ENCODE peak calls at places on chromosomes 4 and X, in ten cellular contexts. V is SK-N-SH, G is IMR-90, Z is astrocyte, I is PC-3, E is OCI-LY7, T is fibroblast of lung, H is H9, N is neural progenitor cell, A is endothelial cell of umbilical vein. F is an unnamed sample.

GRCh38 chr4:81792521-81792920 is 320.8 kb upstream of the RASGEF1B start:
- DNase-seq in V (no peak), G (no peak), Z (no peak), I (no peak), E (no peak), T (no peak), H (no peak), N (no peak), A (no peak), F (no peak)

GRCh38 chr4:138553001-138553845 is 311.1 kb upstream of the SLC7A11 start:
- DNase-seq in V (no peak), G (no peak), Z (no peak), I (no peak), E (no peak), T (no peak), H (no peak), N (no peak), A (no peak), F (no peak)

GRCh38 chr4:38857354-38858096 is 908 bp upstream of the TLR6 start:
- DNase-seq in V (no peak), G (peak), Z (peak), I (peak), E (peak), T (peak), H (no peak), N (no peak), A (peak), F (peak)

GRCh38 chr4:37780444-37781133 is 45.9 kb upstream of the PGM2 start:
- DNase-seq in V (no peak), G (no peak), Z (no peak), I (no peak), E (peak), T (peak), H (no peak), N (peak), A (no peak), F (no peak)

GRCh38 chr4:79685542-79685941 is 277.5 kb upstream of the GK2 start:
- DNase-seq in V (no peak), G (no peak), Z (no peak), I (no peak), E (no peak), T (no peak), H (no peak), N (no peak), A (no peak), F (no peak)

GRCh38 chr4:6876440-6876839 is 33.2 kb upstream of the TBC1D14 start:
- DNase-seq in V (no peak), G (peak), Z (peak), I (no peak), E (no peak), T (peak), H (no peak), N (no peak), A (no peak), F (peak)

GRCh38 chr4:110108960-110109359 is 89.5 kb downstream of the ELOVL6 start:
- DNase-seq in V (no peak), G (no peak), Z (no peak), I (no peak), E (no peak), T (no peak), H (no peak), N (no peak), A (no peak), F (no peak)

GRCh38 chr4:187606581-187606980 is 389.0 kb upstream of the ZFP42 start:
- DNase-seq in V (peak), G (peak), Z (peak), I (peak), E (peak), T (peak), H (peak), N (peak), A (peak), F (peak)

GRCh38 chr4:158873795-158874359 is 105.1 kb downstream of the FNIP2 start:
- DNase-seq in V (no peak), G (peak), Z (peak), I (peak), E (no peak), T (peak), H (no peak), N (no peak), A (peak), F (peak)

GRCh38 chrX:22122510-22122909 is 90.4 kb downstream of the PHEX start:
- DNase-seq in V (no peak), G (peak), Z (peak), I (peak), E (no peak), T (peak), H (no peak), N (no peak), A (peak), F (peak)

GRCh38 chr4:40087799-40088366 is 31.2 kb downstream of the N4BP2 start:
- DNase-seq in V (no peak), G (no peak), Z (no peak), I (no peak), E (no peak), T (no peak), H (no peak), N (no peak), A (no peak), F (no peak)

GRCh38 chr4:87180767-87181166 is 39.7 kb downstream of the KLHL8 start:
- DNase-seq in V (no peak), G (peak), Z (no peak), I (no peak), E (no peak), T (no peak), H (no peak), N (no peak), A (no peak), F (no peak)

GRCh38 chr4:5863461-5864113 is 29.3 kb downstream of the CRMP1 start:
- DNase-seq in V (no peak), G (peak), Z (peak), I (peak), E (no peak), T (peak), H (no peak), N (no peak), A (peak), F (peak)

GRCh38 chr4:86924805-86925204 is 10.0 kb upstream of the AFF1 start:
- DNase-seq in V (no peak), G (peak), Z (peak), I (peak), E (no peak), T (peak), H (peak), N (no peak), A (peak), F (no peak)

GRCh38 chr4:168648929-168649328 is 152.1 kb downstream of the PALLD start:
- DNase-seq in V (no peak), G (peak), Z (peak), I (peak), E (no peak), T (peak), H (no peak), N (no peak), A (peak), F (peak)

GRCh38 chrX:107718156-107718621 is 57.4 kb downstream of the TSC22D3 start:
- DNase-seq in V (peak), G (peak), Z (peak), I (peak), E (peak), T (peak), H (peak), N (peak), A (peak), F (peak)

GRCh38 chrX:12814434-12814833 is 23.2 kb downstream of the PRPS2 start:
- DNase-seq in V (peak), G (peak), Z (no peak), I (peak), E (peak), T (peak), H (peak), N (peak), A (peak), F (no peak)

GRCh38 chr4:53601251-53601764 is 10.0 kb upstream of the LNX1 start:
- DNase-seq in V (peak), G (no peak), Z (no peak), I (peak), E (peak), T (no peak), H (peak), N (peak), A (peak), F (no peak)

GRCh38 chrX:150767045-150767395 is 73.8 kb downstream of the MTMR1 start:
- DNase-seq in V (no peak), G (no peak), Z (no peak), I (no peak), E (no peak), T (no peak), H (no peak), N (no peak), A (no peak), F (no peak)

GRCh38 chr4:65834707-65835106 is 164.4 kb upstream of the EPHA5 start:
- DNase-seq in V (no peak), G (no peak), Z (no peak), I (no peak), E (no peak), T (no peak), H (no peak), N (no peak), A (no peak), F (no peak)

GRCh38 chr4:8516061-8516573 is 64.1 kb upstream of the GPR78 start:
- DNase-seq in V (no peak), G (no peak), Z (no peak), I (no peak), E (no peak), T (no peak), H (no peak), N (no peak), A (no peak), F (peak)

GRCh38 chrX:39377773-39378172 is 576.5 kb downstream of the MID1IP1 start:
- DNase-seq in V (no peak), G (no peak), Z (no peak), I (no peak), E (no peak), T (peak), H (no peak), N (no peak), A (no peak), F (no peak)

GRCh38 chrX:31099536-31100090 is 27.8 kb upstream of the FTHL17 start:
- DNase-seq in V (no peak), G (no peak), Z (no peak), I (no peak), E (no peak), T (no peak), H (no peak), N (no peak), A (no peak), F (no peak)

GRCh38 chrX:38335382-38335781 is 8.1 kb upstream of the RPGR start:
- DNase-seq in V (peak), G (no peak), Z (no peak), I (no peak), E (no peak), T (no peak), H (no peak), N (no peak), A (no peak), F (no peak)

GRCh38 chr4:183905081-183905592 is at the start of gene STOX2:
- DNase-seq in V (peak), G (peak), Z (peak), I (peak), E (no peak), T (peak), H (peak), N (peak), A (peak), F (peak)

GRCh38 chrX:3592184-3592583 is 121.3 kb downstream of the PRKX start:
- DNase-seq in V (no peak), G (no peak), Z (no peak), I (no peak), E (no peak), T (no peak), H (peak), N (peak), A (no peak), F (no peak)

GRCh38 chrX:149909324-149910177 is 19.8 kb upstream of the HSFX4 start:
- DNase-seq in V (no peak), G (no peak), Z (no peak), I (no peak), E (no peak), T (no peak), H (no peak), N (no peak), A (no peak), F (no peak)

GRCh38 chr4:38308728-38309315 is 348.6 kb downstream of the PTTG2 start:
- DNase-seq in V (no peak), G (peak), Z (peak), I (peak), E (no peak), T (peak), H (no peak), N (no peak), A (no peak), F (peak)

DNA sequence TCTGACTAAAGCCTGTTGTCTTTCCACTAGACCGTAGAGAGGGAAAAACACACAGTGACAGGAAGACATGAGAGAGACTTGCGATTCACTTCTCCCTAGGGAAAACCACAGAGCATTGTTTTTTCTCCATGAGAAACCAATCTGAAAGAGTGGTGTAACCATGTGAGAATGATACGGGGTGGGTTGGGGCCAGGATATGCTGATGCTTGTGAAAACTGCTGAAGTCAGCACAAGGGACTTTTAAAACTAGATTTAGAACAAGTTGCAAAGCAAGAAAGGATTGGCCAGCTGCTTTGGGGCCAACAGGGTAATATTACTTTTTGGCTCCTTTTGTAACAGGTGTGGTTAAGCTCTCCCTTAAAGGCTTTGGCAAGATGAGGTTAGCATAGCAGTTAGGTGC is 66.1 kb downstream of the NHSL2 start:
- DNase-seq in V (no peak), G (no peak), Z (no peak), I (no peak), E (no peak), T (peak), H (no peak), N (no peak), A (no peak), F (no peak)
- TF ChIP-seq CTCF in V (no peak), G (no peak), Z (no peak), I (no peak), E (no peak), T (no peak), H (no peak), N (no peak), A (no peak), F (no peak)

GRCh38 chr4:98527528-98527927 is 130.9 kb downstream of the TSPAN5 start:
- DNase-seq in V (no peak), G (peak), Z (no peak), I (no peak), E (no peak), T (no peak), H (no peak), N (no peak), A (no peak), F (no peak)
- H2AFZ ChIP-seq in V (no peak), G (no peak), Z (no peak), I (no peak), E (no peak), T (no peak), H (no peak), N (no peak), A (no peak), F (no peak)

GRCh38 chr4:73308286-73308685 is 49.7 kb upstream of the ANKRD17 start:
- DNase-seq in V (no peak), G (peak), Z (peak), I (peak), E (peak), T (peak), H (no peak), N (peak), A (peak), F (no peak)
- TF ChIP-seq CTCF in V (peak), G (peak), Z (peak), I (peak), E (peak), T (peak), H (peak), N (no peak), A (no peak), F (peak)

DNA sequence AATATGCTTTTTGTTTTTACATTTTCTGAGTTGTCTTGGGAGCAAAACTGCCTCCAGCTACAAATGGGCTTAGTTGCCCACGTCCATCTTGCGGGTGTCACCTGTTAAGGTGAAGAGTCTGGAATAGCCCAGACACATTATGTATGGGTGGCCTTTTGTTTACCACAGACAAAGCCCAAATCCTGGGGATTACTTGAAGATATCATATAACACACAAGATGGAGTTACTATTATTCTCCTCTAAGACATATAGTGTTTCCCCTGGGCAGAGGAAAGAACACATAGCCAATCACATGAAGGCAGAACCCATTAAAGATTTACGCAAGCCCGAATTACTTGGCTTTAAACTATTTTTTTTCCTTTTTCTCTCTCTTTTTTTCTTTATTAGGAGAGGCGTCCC is 625.6 kb upstream of the FAM241A start:
- DNase-seq in V (no peak), G (no peak), Z (no peak), I (no peak), E (no peak), T (no peak), H (no peak), N (peak), A (no peak), F (no peak)
- H2AFZ ChIP-seq in V (peak), G (no peak), Z (no peak), I (no peak), E (no peak), T (no peak), H (no peak), N (no peak), A (no peak), F (peak)

GRCh38 chrX:53242310-53242709 is 17.3 kb upstream of the KDM5C start:
- DNase-seq in V (no peak), G (no peak), Z (no peak), I (no peak), E (no peak), T (no peak), H (no peak), N (no peak), A (no peak), F (peak)

GRCh38 chrX:53241558-53241957 is 16.6 kb upstream of the KDM5C start:
- DNase-seq in V (no peak), G (no peak), Z (no peak), I (no peak), E (no peak), T (no peak), H (no peak), N (no peak), A (no peak), F (peak)

GRCh38 chrX:53237056-53237455 is 12.0 kb upstream of the KDM5C start:
- DNase-seq in V (no peak), G (no peak), Z (no peak), I (no peak), E (no peak), T (no peak), H (no peak), N (no peak), A (no peak), F (no peak)

GRCh38 chrX:53236025-53236679 is 11.1 kb upstream of the KDM5C start:
- DNase-seq in V (no peak), G (no peak), Z (no peak), I (no peak), E (no peak), T (no peak), H (no peak), N (no peak), A (no peak), F (no peak)

GRCh38 chrX:53239474-53239873 is 14.5 kb upstream of the KDM5C start:
- DNase-seq in V (no peak), G (no peak), Z (no peak), I (peak), E (peak), T (no peak), H (peak), N (no peak), A (no peak), F (peak)
- TF ChIP-seq CTCF in V (peak), G (peak), Z (no peak), I (peak), E (peak), T (no peak), H (peak), N (peak), A (no peak), F (peak)

GRCh38 chr4:94877973-94878372 is 120.2 kb downstream of the BMPR1B start:
- DNase-seq in V (no peak), G (peak), Z (peak), I (peak), E (no peak), T (peak), H (no peak), N (no peak), A (no peak), F (no peak)
- H2AFZ ChIP-seq in V (peak), G (no peak), Z (no peak), I (peak), E (no peak), T (no peak), H (no peak), N (no peak), A (no peak), F (peak)

GRCh38 chr4:55184600-55185523 is 59.5 kb upstream of the KDR start:
- DNase-seq in V (no peak), G (peak), Z (peak), I (peak), E (peak), T (peak), H (peak), N (no peak), A (no peak), F (no peak)
- TF ChIP-seq CTCF in V (peak), G (no peak), Z (peak), I (peak), E (peak), T (peak), H (peak), N (peak), A (no peak), F (peak)

GRCh38 chrX:49162620-49163019 is at the start of gene MAGIX:
- DNase-seq in V (no peak), G (no peak), Z (no peak), I (peak), E (no peak), T (no peak), H (peak), N (no peak), A (no peak), F (no peak)
- H2AFZ ChIP-seq in V (no peak), G (peak), Z (peak), I (peak), E (peak), T (peak), H (no peak), N (no peak), A (peak), F (peak)

DNA sequence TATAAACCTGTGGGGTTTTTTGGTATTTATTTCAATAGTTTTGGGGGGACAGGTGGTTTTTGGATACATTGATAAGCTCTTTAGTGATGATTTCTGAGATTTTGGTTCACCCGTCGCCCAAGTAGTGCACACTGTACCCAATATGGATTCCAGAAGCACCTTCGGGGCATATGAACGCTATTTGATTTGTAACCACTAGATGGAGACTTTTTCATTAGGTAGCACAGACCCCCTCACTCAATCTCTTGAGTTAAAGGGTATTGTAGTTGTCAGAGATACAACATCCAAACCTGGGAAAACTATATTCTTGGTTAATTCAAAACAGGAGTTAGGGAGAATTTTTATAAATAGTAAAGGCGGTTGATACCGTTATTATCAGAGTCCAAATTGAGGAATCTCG is 79.8 kb downstream of the SPANXN3 start:
- DNase-seq in V (peak), G (no peak), Z (no peak), I (peak), E (peak), T (no peak), H (no peak), N (peak), A (no peak), F (no peak)
- TF ChIP-seq CTCF in V (peak), G (no peak), Z (peak), I (peak), E (peak), T (no peak), H (peak), N (peak), A (no peak), F (no peak)